ENCODE peak calls at places on chromosomes 12 and 14, in eight cellular contexts. T, P, X, D, Q, O, I and B are unnamed samples.

GRCh38 chr14:72594099-72594901 is 299.6 kb downstream of the DPF3 start:
- DNase-seq in T (no peak), P (no peak), X (peak; percentile 74), D (no peak), Q (no peak), O (no peak), I (no peak), B (no peak)

GRCh38 chr14:64632056-64632455 is 72.2 kb upstream of the PLEKHG3 start:
- DNase-seq in T (no peak), P (no peak), X (no peak), D (no peak), Q (no peak), O (no peak), I (no peak), B (no peak)

GRCh38 chr12:88553941-88554658 is 26.2 kb downstream of the KITLG start:
- DNase-seq in T (no peak), P (no peak), X (no peak), D (peak; percentile 23), Q (no peak), O (peak; percentile 49), I (no peak), B (no peak)

GRCh38 chr12:40691913-40692616 is at the start of gene CNTN1:
- DNase-seq in T (peak; percentile 51), P (peak; percentile 24), X (no peak), D (peak; percentile 69), Q (peak; percentile 80), O (peak; percentile 36), I (peak; percentile 89), B (no peak)

GRCh38 chr12:53998174-53998899 is 1.6 kb upstream of the HOXC9 start:
- DNase-seq in T (no peak), P (no peak), X (no peak), D (no peak), Q (no peak), O (no peak), I (no peak), B (no peak)

GRCh38 chr12:69897744-69898143 is 72.7 kb downstream of the MYRFL start:
- DNase-seq in T (no peak), P (no peak), X (no peak), D (no peak), Q (no peak), O (no peak), I (no peak), B (no peak)

GRCh38 chr12:47321436-47321835 is 241.7 kb upstream of the AMIGO2 start:
- DNase-seq in T (no peak), P (no peak), X (no peak), D (no peak), Q (no peak), O (no peak), I (no peak), B (no peak)

GRCh38 chr12:130155416-130156073 is 6.7 kb upstream of the FZD10 start:
- DNase-seq in T (no peak), P (no peak), X (no peak), D (no peak), Q (peak; percentile 40), O (no peak), I (no peak), B (no peak)

GRCh38 chr12:27431185-27431584 is 15.4 kb upstream of the SMCO2 start:
- DNase-seq in T (no peak), P (no peak), X (no peak), D (no peak), Q (no peak), O (no peak), I (no peak), B (no peak)

GRCh38 chr12:114916531-114916930 is 232.6 kb upstream of the TBX3 start:
- DNase-seq in T (no peak), P (no peak), X (no peak), D (no peak), Q (no peak), O (no peak), I (no peak), B (no peak)

GRCh38 chr12:84637926-84638325 is 274.7 kb downstream of the SLC6A15 start:
- DNase-seq in T (no peak), P (no peak), X (no peak), D (no peak), Q (no peak), O (no peak), I (no peak), B (no peak)

GRCh38 chr12:41932470-41932991 is 212.1 kb downstream of the GXYLT1 start:
- DNase-seq in T (peak; percentile 58), P (peak; percentile 28), X (no peak), D (peak; percentile 70), Q (peak; percentile 74), O (no peak), I (no peak), B (peak; percentile 23)

GRCh38 chr12:1533205-1533601 is 61.2 kb downstream of the FBXL14 start:
- DNase-seq in T (no peak), P (no peak), X (peak; percentile 46), D (no peak), Q (no peak), O (no peak), I (no peak), B (no peak)

GRCh38 chr12:55789893-55790292 is 27.6 kb downstream of the SARNP start:
- DNase-seq in T (no peak), P (no peak), X (no peak), D (no peak), Q (no peak), O (no peak), I (no peak), B (no peak)

DNA sequence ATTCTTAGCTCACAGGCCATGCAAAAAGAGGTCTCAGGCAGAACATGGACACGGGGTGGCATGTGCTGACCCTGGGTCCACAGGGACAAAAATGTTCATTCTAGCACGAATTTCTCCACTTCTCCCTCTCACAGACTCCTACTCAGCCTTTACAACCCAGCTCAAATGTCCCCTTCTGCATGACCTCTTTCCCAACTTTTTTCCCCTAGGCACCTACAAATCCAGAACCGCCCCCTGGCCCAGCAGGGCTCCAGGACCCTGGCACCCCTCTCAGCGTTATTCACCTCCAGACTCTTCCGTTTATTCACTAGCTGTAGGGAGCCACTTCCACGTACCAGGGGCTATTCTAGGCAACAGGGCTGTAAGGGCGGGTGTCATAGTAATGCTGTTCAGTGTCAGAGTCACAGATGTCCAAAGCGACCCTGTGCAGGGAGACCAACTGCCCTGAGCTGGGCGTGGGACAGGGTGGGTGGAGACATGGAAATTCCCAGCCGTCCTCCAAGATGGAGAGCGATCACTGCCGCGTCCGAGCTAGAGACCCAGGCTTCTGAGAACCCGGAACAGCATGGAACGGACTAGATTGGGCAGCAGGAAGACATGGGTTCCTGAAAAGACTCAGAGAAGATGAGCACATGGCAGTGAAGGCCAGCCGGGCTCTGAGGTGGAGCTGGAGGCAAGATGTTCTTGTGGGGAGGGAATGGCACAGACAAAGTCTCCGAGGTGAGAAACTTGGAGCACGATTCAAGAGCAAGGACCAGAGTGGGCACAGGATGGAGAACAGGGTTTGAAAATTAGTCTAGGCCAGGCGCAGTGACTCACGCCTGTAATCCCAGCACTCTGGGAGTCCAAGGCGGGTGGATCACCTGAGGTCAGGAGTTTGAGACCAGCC is 274.9 kb upstream of the RTL1 start:
- DNase-seq in T (no peak), P (no peak), X (no peak), D (no peak), Q (no peak), O (no peak), I (no peak), B (no peak)
- TF ChIP-seq POLR2A in T (no peak), P (no peak), X (no peak), D (no peak), Q (no peak), O (no peak), I (no peak), B (no peak)

DNA sequence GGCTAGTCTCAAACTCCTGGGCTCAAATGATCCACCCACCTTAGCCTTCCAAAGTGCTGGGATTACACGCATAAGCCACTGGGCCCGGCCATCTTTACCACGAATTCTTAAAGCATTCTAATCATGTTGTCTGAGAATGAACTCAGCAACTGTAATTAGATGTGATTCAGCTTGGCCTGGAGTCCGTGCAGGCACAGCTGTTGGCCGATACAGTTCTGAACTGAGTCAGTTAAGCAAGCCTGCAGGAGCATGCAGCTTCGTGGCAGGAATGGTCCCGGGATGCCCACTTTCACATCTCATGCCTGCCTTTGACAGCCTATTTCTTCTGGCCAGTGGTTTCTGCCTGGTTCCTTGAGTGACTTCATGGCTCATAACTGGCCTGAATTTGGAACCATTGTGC is 194.1 kb downstream of the ANO6 start:
- DNase-seq in T (no peak), P (no peak), X (no peak), D (no peak), Q (no peak), O (no peak), I (no peak), B (no peak)
- TF ChIP-seq POLR2AphosphoS5 in T (no peak), P (no peak), X (no peak), D (no peak), Q (no peak), O (no peak), I (no peak), B (no peak)

DNA sequence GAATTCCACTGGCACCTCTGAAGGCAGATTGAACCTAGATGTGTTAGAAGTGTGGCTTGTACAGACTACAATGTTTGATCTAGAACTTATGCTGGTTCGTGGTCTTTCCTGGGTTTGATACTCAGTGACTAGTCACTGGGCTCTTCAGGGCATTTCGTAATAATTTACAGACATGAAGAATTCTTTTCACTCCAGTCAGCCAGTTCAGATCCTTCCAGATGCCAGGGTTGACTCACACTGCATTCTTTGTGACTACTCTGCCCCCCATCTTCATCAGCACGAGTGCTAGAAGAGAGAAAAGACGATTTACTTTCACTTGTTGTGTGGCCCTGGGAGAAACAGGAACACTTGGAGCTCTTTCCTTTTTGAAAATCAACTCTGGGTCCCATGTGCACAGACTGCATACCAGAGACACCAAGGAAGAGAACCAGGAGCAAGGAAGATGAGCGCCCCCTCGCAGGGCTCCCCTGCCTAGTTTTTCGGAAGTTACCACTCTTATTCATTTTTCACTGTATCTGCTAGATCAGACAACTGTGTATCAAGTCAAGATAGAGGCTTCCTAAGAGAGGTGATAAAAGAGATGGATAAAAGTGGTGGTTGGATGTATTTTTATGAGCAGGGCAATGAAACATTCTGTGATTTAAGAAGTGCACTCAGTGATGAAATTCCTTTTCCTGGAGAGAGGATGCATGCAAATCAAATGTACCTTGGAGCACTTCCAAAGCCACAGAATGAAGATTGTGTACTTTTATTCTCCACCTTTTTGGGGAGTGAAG is 33.5 kb upstream of the EVL start:
- DNase-seq in T (no peak), P (peak; percentile 24), X (no peak), D (peak; percentile 59), Q (peak; percentile 72), O (peak; percentile 71), I (no peak), B (no peak)
- TF ChIP-seq POLR2A in T (no peak), P (no peak), X (no peak), D (no peak), Q (no peak), O (no peak), I (no peak), B (no peak)

GRCh38 chr14:39432179-39432618 is at the start of gene FBXO33:
- DNase-seq in T (peak; percentile 94), P (peak; percentile 98), X (peak; percentile 87), D (peak; percentile 97), Q (peak; percentile 98), O (peak; percentile 92), I (peak; percentile 86), B (peak; percentile 84)

GRCh38 chr14:39433452-39433813 is 1.2 kb upstream of the FBXO33 start:
- DNase-seq in T (no peak), P (no peak), X (no peak), D (no peak), Q (no peak), O (no peak), I (no peak), B (no peak)

GRCh38 chr14:39432619-39433451 is 602 bp upstream of the FBXO33 start:
- DNase-seq in T (peak; percentile 92), P (peak; percentile 95), X (peak; percentile 62), D (peak; percentile 95), Q (peak; percentile 93), O (peak; percentile 89), I (peak; percentile 33), B (peak; percentile 43)

GRCh38 chr14:39430762-39431415 is 1.3 kb downstream of the FBXO33 start:
- DNase-seq in T (no peak), P (no peak), X (no peak), D (no peak), Q (no peak), O (no peak), I (no peak), B (no peak)

GRCh38 chr14:39431416-39432178 is 636 bp downstream of the FBXO33 start:
- DNase-seq in T (peak; percentile 61), P (peak; percentile 57), X (no peak), D (peak; percentile 74), Q (peak; percentile 80), O (peak; percentile 4), I (no peak), B (peak; percentile 25)
- TF ChIP-seq POLR2AphosphoS5 in T (peak; percentile 10), P (peak; percentile 94), X (no peak), D (peak; percentile 35), Q (no peak), O (peak; percentile 58), I (peak; percentile 71), B (no peak)